ENCODE peak calls at places on chromosomes 16 and 17, in nine cellular contexts. Z is uterus, V is mammary epithelial cell, D is heart right ventricle, W is NT2/D1, R is PC-9, L is iPS DF 6.9, C is mucosa of descending colon, P is kidney. I is an unnamed sample. For H3K4me1, the result is how much of the 10 kb centered on the place peaks cover.

GRCh38 chr17:9022553-9023388 is 1.5 kb downstream of the NTN1 start:
- DNase-seq in R (no peak), P (peak), D (peak), W (no peak), L (no peak), Z (no peak), C (no peak), V (peak), I (peak)

GRCh38 chr17:36546418-36547093 is 1.8 kb downstream of the GGNBP2 start:
- DNase-seq in C (no peak), V (no peak), P (no peak), W (no peak), D (no peak), R (no peak), Z (no peak), L (no peak), I (no peak)

GRCh38 chr17:39612291-39612894 is 4.7 kb upstream of the NEUROD2 start:
- DNase-seq in Z (no peak), R (peak), D (no peak), P (no peak), L (no peak), C (no peak), V (no peak), W (no peak), I (no peak)

GRCh38 chr17:50693041-50693682 is 14.6 kb downstream of the ANKRD40 start:
- DNase-seq in Z (no peak), V (no peak), C (no peak), W (no peak), P (no peak), R (peak), L (no peak), D (no peak), I (no peak)

GRCh38 chr17:63431939-63432804 is 13.9 kb downstream of the CYB561 start:
- DNase-seq in V (no peak), C (no peak), P (no peak), Z (no peak), R (no peak), W (no peak), L (no peak), D (no peak), I (no peak)

GRCh38 chr17:3004150-3004801 is 59.1 kb downstream of the OR1D5 start:
- DNase-seq in D (peak), P (peak), C (peak), R (peak), Z (peak), V (peak), L (no peak), W (no peak), I (peak)

GRCh38 chr16:19389246-19389645 is 28.4 kb upstream of the TMC5 start:
- DNase-seq in P (no peak), W (peak), V (peak), Z (no peak), C (peak), L (peak), R (no peak), D (peak), I (no peak)

GRCh38 chr16:48318630-48319029 is 66.6 kb downstream of the SIAH1 start:
- DNase-seq in Z (no peak), P (no peak), V (no peak), R (no peak), W (peak), C (no peak), D (no peak), L (peak), I (no peak)

GRCh38 chr16:2966043-2966802 is 2.1 kb downstream of the KREMEN2 start:
- DNase-seq in V (no peak), P (peak), R (no peak), C (no peak), Z (no peak), W (no peak), D (no peak), L (no peak), I (no peak)
- H3K4me3 ChIP-seq in V (no peak), P (no peak), R (no peak), C (no peak), Z (no peak), W (no peak), D (no peak), L (no peak), I (peak)

GRCh38 chr17:79937981-79938695 is 97.5 kb downstream of the TBC1D16 start:
- DNase-seq in R (no peak), P (peak), V (no peak), L (no peak), W (no peak), D (peak), C (peak), Z (peak), I (no peak)

GRCh38 chr17:79938696-79939435 is 96.8 kb downstream of the TBC1D16 start:
- DNase-seq in L (no peak), Z (no peak), V (no peak), W (no peak), R (no peak), P (peak), C (peak), D (peak), I (no peak)

GRCh38 chr17:79935845-79936470 is 96.7 kb upstream of the CBX4 start:
- DNase-seq in V (no peak), D (peak), W (no peak), L (no peak), P (peak), R (no peak), Z (no peak), C (peak), I (no peak)

GRCh38 chr17:79936661-79937434 is 97.6 kb upstream of the CBX4 start:
- DNase-seq in P (peak), R (no peak), W (no peak), Z (no peak), V (no peak), C (peak), D (peak), L (no peak), I (no peak)

GRCh38 chr17:79937435-79937870 is 98.2 kb upstream of the CBX4 start:
- DNase-seq in P (peak), C (peak), R (no peak), W (no peak), V (no peak), Z (no peak), D (peak), L (no peak), I (no peak)
- H3K4me1 ChIP-seq in P (under half), C (under half), R (under half), W (under half), V (under half), Z (under half), D (under half), L (under half), I (under half)

GRCh38 chr17:10196936-10197335 is 1.5 kb downstream of the GAS7 start:
- DNase-seq in Z (no peak), R (no peak), D (no peak), L (no peak), V (no peak), P (no peak), C (no peak), W (no peak), I (no peak)
- H3K4me3 ChIP-seq in Z (peak), R (no peak), D (peak), L (no peak), V (no peak), P (no peak), C (no peak), W (peak), I (peak)

GRCh38 chr16:89402962-89403361 is 87.4 kb downstream of the ANKRD11 start:
- DNase-seq in Z (no peak), D (no peak), V (no peak), R (no peak), P (peak), W (no peak), C (no peak), L (no peak), I (no peak)

GRCh38 chr16:89406277-89406888 is 84.0 kb downstream of the ANKRD11 start:
- DNase-seq in P (peak), D (no peak), W (no peak), L (no peak), Z (no peak), V (no peak), R (no peak), C (no peak), I (no peak)

GRCh38 chr16:89407282-89407924 is 83.0 kb downstream of the ANKRD11 start:
- DNase-seq in V (no peak), P (peak), C (no peak), L (no peak), D (no peak), W (no peak), R (no peak), Z (no peak), I (no peak)

GRCh38 chr16:89401641-89402445 is 88.5 kb downstream of the ANKRD11 start:
- DNase-seq in L (no peak), C (no peak), V (no peak), D (no peak), P (peak), Z (no peak), W (no peak), R (no peak), I (no peak)

GRCh38 chr16:89404561-89404960 is 85.8 kb downstream of the ANKRD11 start:
- DNase-seq in W (no peak), Z (no peak), D (no peak), V (peak), C (no peak), P (peak), R (no peak), L (no peak), I (no peak)
- H3K4me1 ChIP-seq in W (under half), Z (under half), D (half or more), V (under half), C (under half), P (under half), R (under half), L (under half), I (under half)

GRCh38 chr17:56910509-56911235 is 3.2 kb downstream of the TRIM25 start:
- DNase-seq in L (no peak), V (no peak), R (no peak), P (no peak), D (no peak), Z (no peak), W (no peak), C (no peak), I (no peak)
- H3K4me3 ChIP-seq in L (no peak), V (no peak), R (peak), P (no peak), D (peak), Z (no peak), W (no peak), C (no peak), I (no peak)

GRCh38 chr17:412211-413015 is 59.8 kb upstream of the RPH3AL start:
- DNase-seq in W (no peak), V (peak), L (no peak), C (no peak), R (no peak), D (no peak), P (no peak), Z (peak), I (no peak)

GRCh38 chr17:411416-412120 is 59.0 kb upstream of the RPH3AL start:
- DNase-seq in Z (no peak), L (no peak), P (no peak), R (no peak), W (no peak), V (no peak), C (no peak), D (no peak), I (no peak)

GRCh38 chr17:409308-409847 is 56.8 kb upstream of the RPH3AL start:
- DNase-seq in L (no peak), D (no peak), W (no peak), C (no peak), P (peak), V (no peak), R (no peak), Z (no peak), I (no peak)

GRCh38 chr17:410674-411401 is 58.2 kb upstream of the RPH3AL start:
- DNase-seq in P (peak), Z (peak), C (peak), W (no peak), V (no peak), L (no peak), D (no peak), R (no peak), I (no peak)

GRCh38 chr17:409848-410673 is 57.5 kb upstream of the RPH3AL start:
- DNase-seq in V (peak), W (peak), Z (peak), P (peak), C (peak), D (peak), L (peak), R (peak), I (peak)
- H3K4me1 ChIP-seq in V (under half), W (under half), Z (under half), P (under half), C (under half), D (under half), L (under half), R (under half), I (under half)

I was measured in tibial artery.